ENCODE peak calls at places on chromosomes 4 and X, in eight cellular contexts. M is ovary; H is CD8-positive, alpha-beta T cell; A is breast epithelium; O is esophagus squamous epithelium; T is colonic mucosa; J is right lobe of liver; S is fibroblast of lung. W is an unnamed sample.

GRCh38 chr4:76208005-76208765 is 5.4 kb downstream of the SCARB2 start:
- DNase-seq in M (peak), H (no peak), A (peak), O (no peak), T (peak), J (peak), S (peak), W (peak)

GRCh38 chr4:185011408-185011807 is 6.9 kb upstream of the HELT start:
- DNase-seq in M (no peak), H (no peak), A (no peak), O (no peak), T (no peak), J (no peak), S (no peak), W (no peak)

GRCh38 chrX:107738768-107739167 is 36.8 kb downstream of the TSC22D3 start:
- DNase-seq in M (no peak), H (no peak), A (no peak), O (no peak), T (no peak), J (no peak), S (no peak), W (no peak)

GRCh38 chr4:130849985-130850632 is 1754.2 kb downstream of the C4orf33 start:
- DNase-seq in M (no peak), H (no peak), A (no peak), O (no peak), T (no peak), J (no peak), S (peak), W (no peak)

GRCh38 chr4:109432676-109433075 is 939 bp upstream of the SEC24B start:
- DNase-seq in M (no peak), H (no peak), A (no peak), O (no peak), T (no peak), J (no peak), S (peak), W (peak)

GRCh38 chrX:17553451-17553850 is 178.5 kb downstream of the NHS start:
- DNase-seq in M (no peak), H (no peak), A (no peak), O (no peak), T (peak), J (no peak), S (peak), W (peak)

GRCh38 chr4:77820836-77821561 is 1.8 kb upstream of the CNOT6L start:
- DNase-seq in M (peak), H (no peak), A (no peak), O (no peak), T (peak), J (no peak), S (peak), W (peak)

GRCh38 chr4:168496834-168497233 is at the start of gene PALLD:
- DNase-seq in M (no peak), H (no peak), A (no peak), O (no peak), T (no peak), J (no peak), S (peak), W (peak)

GRCh38 chr4:81084029-81084428 is 53.5 kb downstream of the BMP3 start:
- DNase-seq in M (no peak), H (no peak), A (no peak), O (no peak), T (no peak), J (no peak), S (peak), W (peak)

GRCh38 chrX:8738588-8739189 is 6.8 kb upstream of the ANOS1 start:
- DNase-seq in M (peak), H (no peak), A (no peak), O (no peak), T (peak), J (peak), S (no peak), W (no peak)

GRCh38 chr4:154998284-154998683 is 210.2 kb upstream of the NPY2R start:
- DNase-seq in M (no peak), H (no peak), A (no peak), O (no peak), T (no peak), J (no peak), S (peak), W (peak)
- H3K4me3 ChIP-seq in M (no peak), H (no peak), A (no peak), O (no peak), T (no peak), J (no peak), S (no peak), W (no peak)

DNA sequence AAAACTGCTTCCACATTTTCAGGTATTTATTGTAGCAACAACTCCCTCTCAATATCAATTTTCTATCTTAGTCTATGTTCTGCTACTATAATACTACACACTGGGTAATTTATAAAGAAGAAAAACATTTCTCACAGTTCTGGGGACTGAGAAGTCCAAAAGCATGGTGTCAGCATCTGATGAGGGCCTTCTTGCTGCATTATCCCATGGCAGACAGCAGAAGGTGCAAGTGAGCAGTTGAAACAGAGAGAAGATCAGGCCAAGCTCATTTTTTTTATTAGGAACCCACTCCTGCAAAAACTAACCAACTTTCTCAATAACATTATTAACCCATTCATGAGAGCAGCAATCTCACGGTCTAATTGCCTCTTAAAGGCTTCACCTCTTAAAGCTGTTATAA is 376.0 kb downstream of the RAB28 start:
- DNase-seq in M (no peak), H (no peak), A (no peak), O (no peak), T (no peak), J (no peak), S (no peak), W (no peak)
- TF ChIP-seq CTCF in M (no peak), H (no peak), A (no peak), O (no peak), T (no peak), J (no peak), S (no peak), W (no peak)

GRCh38 chr4:880684-881405 is 51.3 kb downstream of the GAK start:
- DNase-seq in M (no peak), H (no peak), A (no peak), O (no peak), T (no peak), J (no peak), S (no peak), W (no peak)

GRCh38 chr4:881709-882108 is 50.4 kb downstream of the GAK start:
- DNase-seq in M (no peak), H (no peak), A (no peak), O (no peak), T (no peak), J (no peak), S (no peak), W (no peak)

GRCh38 chr4:878796-879729 is 53.1 kb downstream of the GAK start:
- DNase-seq in M (no peak), H (peak), A (no peak), O (no peak), T (no peak), J (no peak), S (no peak), W (no peak)

GRCh38 chr4:877502-877901 is 51.6 kb upstream of the CPLX1 start:
- DNase-seq in M (no peak), H (no peak), A (no peak), O (no peak), T (no peak), J (no peak), S (no peak), W (no peak)

DNA sequence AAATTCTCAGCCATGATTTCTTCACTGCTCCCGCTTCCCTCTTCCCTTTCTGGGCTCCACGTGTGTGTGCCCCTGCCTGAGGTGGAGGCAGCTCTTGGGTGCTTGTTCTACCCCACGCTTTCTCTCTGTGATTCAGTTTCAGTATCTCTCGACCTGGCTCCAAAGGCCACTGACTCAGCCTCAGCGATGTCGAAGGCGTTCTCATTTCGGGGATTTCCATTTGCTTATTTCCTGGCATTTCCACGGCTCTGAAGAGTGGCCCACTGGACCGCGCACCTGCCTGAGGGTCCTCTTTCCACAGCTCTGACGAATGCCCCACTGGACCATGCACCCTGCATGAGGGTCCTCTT is 52.4 kb downstream of the GAK start:
- DNase-seq in M (no peak), H (peak), A (no peak), O (no peak), T (no peak), J (no peak), S (no peak), W (no peak)
- H3K4me3 ChIP-seq in M (no peak), H (no peak), A (no peak), O (no peak), T (no peak), J (no peak), S (no peak), W (no peak)

GRCh38 chr4:115790812-115791211 is 677.4 kb upstream of the NDST4 start:
- DNase-seq in M (no peak), H (no peak), A (no peak), O (no peak), T (no peak), J (no peak), S (no peak), W (no peak)
- TF ChIP-seq CTCF in M (no peak), H (no peak), A (no peak), O (no peak), T (no peak), J (no peak), S (no peak), W (no peak)

GRCh38 chr4:5054532-5054931 is 3.3 kb downstream of the STK32B start:
- DNase-seq in M (no peak), H (no peak), A (no peak), O (no peak), T (no peak), J (no peak), S (no peak), W (no peak)
- H3K4me3 ChIP-seq in M (no peak), H (no peak), A (no peak), O (no peak), T (no peak), J (no peak), S (no peak), W (no peak)

DNA sequence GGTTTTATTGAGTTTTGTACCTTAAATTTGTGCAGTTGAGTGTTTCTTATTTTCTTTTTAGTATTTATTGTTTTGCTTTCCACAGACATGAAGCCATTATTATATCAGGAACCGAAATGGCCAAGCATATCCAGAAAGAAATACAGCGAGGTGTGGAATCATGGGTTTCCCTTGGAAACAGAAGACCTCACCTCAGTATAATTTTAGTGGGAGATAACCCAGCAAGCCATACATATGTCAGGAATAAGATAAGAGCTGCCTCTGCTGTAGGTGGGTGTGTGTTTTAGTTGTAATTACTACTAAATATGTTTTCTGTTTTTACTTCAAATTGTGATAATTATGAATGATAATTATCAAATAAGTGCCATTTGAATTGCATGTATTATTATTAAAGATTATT is 16.5 kb downstream of the MTHFD2L start:
- DNase-seq in M (no peak), H (no peak), A (no peak), O (no peak), T (no peak), J (no peak), S (no peak), W (no peak)
- TF ChIP-seq CTCF in M (no peak), H (no peak), A (no peak), O (no peak), T (no peak), J (no peak), S (no peak), W (no peak)

GRCh38 chr4:8871417-8872401 is at the start of gene HMX1:
- DNase-seq in M (no peak), H (no peak), A (no peak), O (no peak), T (no peak), J (no peak), S (no peak), W (no peak)
- H3K4me3 ChIP-seq in M (no peak), H (no peak), A (peak), O (no peak), T (no peak), J (no peak), S (no peak), W (no peak)

GRCh38 chrX:45843518-45843917 is 642.8 kb upstream of the DIPK2B start:
- DNase-seq in M (no peak), H (no peak), A (no peak), O (no peak), T (no peak), J (no peak), S (no peak), W (no peak)
- TF ChIP-seq CTCF in M (no peak), H (peak), A (no peak), O (peak), T (no peak), J (peak), S (no peak), W (no peak)

GRCh38 chr4:79623125-79623905 is 215.3 kb upstream of the GK2 start:
- DNase-seq in M (no peak), H (no peak), A (no peak), O (no peak), T (no peak), J (no peak), S (no peak), W (no peak)
- H3K4me3 ChIP-seq in M (peak), H (no peak), A (no peak), O (peak), T (no peak), J (no peak), S (peak), W (peak)